ENCODE peak calls at places on chromosomes 12 and 14, in six cellular contexts. One of them, this sample, is unnamed.

GRCh38 chr12:39675263-39675662 is 55.7 kb upstream of the ABCD2 start:
- DNase-seq in mesendoderm: peak
- DNase-seq in mesenchymal stem cell: no peak
- DNase-seq in trophoblast cell: no peak
- DNase-seq in neuronal stem cell: no peak
- DNase-seq in H9: no peak
- DNase-seq in this sample: no peak

GRCh38 chr12:30996255-30996654 is 69.7 kb downstream of the TSPAN11 start:
- DNase-seq in mesendoderm: peak
- DNase-seq in mesenchymal stem cell: peak
- DNase-seq in trophoblast cell: peak
- DNase-seq in neuronal stem cell: no peak
- DNase-seq in H9: no peak
- DNase-seq in this sample: peak

GRCh38 chr12:80794506-80794905 is 77.8 kb downstream of the MYF5 start:
- DNase-seq in mesendoderm: no peak
- DNase-seq in mesenchymal stem cell: no peak
- DNase-seq in trophoblast cell: no peak
- DNase-seq in neuronal stem cell: peak
- DNase-seq in H9: no peak
- DNase-seq in this sample: no peak

GRCh38 chr12:113103756-113104450 is 31.7 kb downstream of the RASAL1 start:
- DNase-seq in mesendoderm: peak
- DNase-seq in mesenchymal stem cell: no peak
- DNase-seq in trophoblast cell: no peak
- DNase-seq in neuronal stem cell: no peak
- DNase-seq in H9: peak
- DNase-seq in this sample: no peak

GRCh38 chr12:13347241-13348043 is 150.9 kb downstream of the EMP1 start:
- DNase-seq in mesendoderm: no peak
- DNase-seq in mesenchymal stem cell: peak
- DNase-seq in trophoblast cell: no peak
- DNase-seq in neuronal stem cell: no peak
- DNase-seq in H9: no peak
- DNase-seq in this sample: peak

GRCh38 chr12:125083092-125083491 is 17.9 kb downstream of the AACS start:
- DNase-seq in mesendoderm: no peak
- DNase-seq in mesenchymal stem cell: no peak
- DNase-seq in trophoblast cell: no peak
- DNase-seq in neuronal stem cell: no peak
- DNase-seq in H9: no peak
- DNase-seq in this sample: no peak

GRCh38 chr14:56124296-56124695 is 6.1 kb downstream of the PELI2 start:
- DNase-seq in mesendoderm: no peak
- DNase-seq in mesenchymal stem cell: peak
- DNase-seq in trophoblast cell: no peak
- DNase-seq in neuronal stem cell: no peak
- DNase-seq in H9: no peak
- DNase-seq in this sample: peak

GRCh38 chr12:121637231-121637914 is 11.0 kb downstream of the ORAI1 start:
- DNase-seq in mesendoderm: no peak
- DNase-seq in mesenchymal stem cell: no peak
- DNase-seq in trophoblast cell: no peak
- DNase-seq in neuronal stem cell: no peak
- DNase-seq in H9: peak
- DNase-seq in this sample: no peak

GRCh38 chr14:53137559-53137958 is 15.6 kb downstream of the DDHD1 start:
- DNase-seq in mesendoderm: no peak
- DNase-seq in mesenchymal stem cell: no peak
- DNase-seq in trophoblast cell: no peak
- DNase-seq in neuronal stem cell: no peak
- DNase-seq in H9: no peak
- DNase-seq in this sample: no peak

GRCh38 chr14:49553106-49553505 is 33.1 kb downstream of the RPS29 start:
- DNase-seq in mesendoderm: no peak
- DNase-seq in mesenchymal stem cell: no peak
- DNase-seq in trophoblast cell: no peak
- DNase-seq in neuronal stem cell: no peak
- DNase-seq in H9: no peak
- DNase-seq in this sample: no peak

GRCh38 chr12:121786441-121786825 is 7.1 kb downstream of the RHOF start:
- DNase-seq in mesendoderm: peak
- DNase-seq in mesenchymal stem cell: peak
- DNase-seq in trophoblast cell: peak
- DNase-seq in neuronal stem cell: no peak
- DNase-seq in H9: no peak
- DNase-seq in this sample: peak

GRCh38 chr14:30559638-30560071 is 697 bp downstream of the G2E3 start:
- DNase-seq in mesendoderm: peak
- DNase-seq in mesenchymal stem cell: peak
- DNase-seq in trophoblast cell: no peak
- DNase-seq in neuronal stem cell: peak
- DNase-seq in H9: no peak
- DNase-seq in this sample: peak

DNA sequence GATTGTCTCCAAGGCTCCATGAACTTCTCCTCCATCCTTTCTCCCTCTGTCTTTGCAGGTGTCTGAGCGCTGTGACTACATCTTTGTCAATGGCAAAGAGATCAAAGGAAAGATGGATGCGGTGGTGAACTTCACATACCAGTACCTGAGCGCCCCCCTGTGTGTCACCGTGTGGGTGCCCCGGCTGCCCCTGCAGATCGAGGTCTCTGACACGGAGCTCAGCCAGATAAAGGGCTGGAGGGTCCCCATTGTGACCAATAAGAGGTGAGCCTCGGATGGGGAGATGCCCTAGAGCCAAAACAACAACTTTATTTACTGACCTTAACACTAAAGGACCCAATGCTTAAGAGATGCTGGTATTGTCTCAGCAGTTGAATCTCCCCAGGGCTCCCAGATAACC is 130.0 kb downstream of the SLC15A4 start:
- DNase-seq in mesendoderm: no peak
- DNase-seq in mesenchymal stem cell: no peak
- DNase-seq in trophoblast cell: no peak
- DNase-seq in neuronal stem cell: no peak
- DNase-seq in H9: no peak
- DNase-seq in this sample: no peak
- H3K18ac ChIP-seq in mesendoderm: no peak
- H3K18ac ChIP-seq in mesenchymal stem cell: no peak
- H3K18ac ChIP-seq in trophoblast cell: no peak
- H3K18ac ChIP-seq in neuronal stem cell: no peak
- H3K18ac ChIP-seq in H9: no peak
- H3K18ac ChIP-seq in this sample: no peak

GRCh38 chr12:4014858-4015224 is 141.6 kb upstream of the PARP11 start:
- DNase-seq in mesendoderm: no peak
- DNase-seq in mesenchymal stem cell: no peak
- DNase-seq in trophoblast cell: no peak
- DNase-seq in neuronal stem cell: no peak
- DNase-seq in H9: no peak
- DNase-seq in this sample: no peak
- H3K18ac ChIP-seq in mesendoderm: peak
- H3K18ac ChIP-seq in mesenchymal stem cell: no peak
- H3K18ac ChIP-seq in trophoblast cell: peak
- H3K18ac ChIP-seq in neuronal stem cell: no peak
- H3K18ac ChIP-seq in H9: no peak
- H3K18ac ChIP-seq in this sample: no peak

GRCh38 chr12:50662121-50662480 is 101.8 kb upstream of the ATF1 start:
- DNase-seq in mesendoderm: no peak
- DNase-seq in mesenchymal stem cell: no peak
- DNase-seq in trophoblast cell: no peak
- DNase-seq in neuronal stem cell: no peak
- DNase-seq in H9: no peak
- DNase-seq in this sample: no peak

GRCh38 chr12:50665170-50665569 is 98.7 kb upstream of the ATF1 start:
- DNase-seq in mesendoderm: no peak
- DNase-seq in mesenchymal stem cell: no peak
- DNase-seq in trophoblast cell: peak
- DNase-seq in neuronal stem cell: no peak
- DNase-seq in H9: no peak
- DNase-seq in this sample: no peak

GRCh38 chr12:50661300-50662120 is 102.4 kb upstream of the ATF1 start:
- DNase-seq in mesendoderm: no peak
- DNase-seq in mesenchymal stem cell: no peak
- DNase-seq in trophoblast cell: no peak
- DNase-seq in neuronal stem cell: no peak
- DNase-seq in H9: no peak
- DNase-seq in this sample: no peak

GRCh38 chr12:50666023-50666422 is 97.9 kb upstream of the ATF1 start:
- DNase-seq in mesendoderm: no peak
- DNase-seq in mesenchymal stem cell: no peak
- DNase-seq in trophoblast cell: no peak
- DNase-seq in neuronal stem cell: no peak
- DNase-seq in H9: no peak
- DNase-seq in this sample: no peak

GRCh38 chr12:50665609-50666008 is 98.3 kb upstream of the ATF1 start:
- DNase-seq in mesendoderm: no peak
- DNase-seq in mesenchymal stem cell: no peak
- DNase-seq in trophoblast cell: no peak
- DNase-seq in neuronal stem cell: no peak
- DNase-seq in H9: no peak
- DNase-seq in this sample: no peak
- H3K18ac ChIP-seq in mesendoderm: no peak
- H3K18ac ChIP-seq in mesenchymal stem cell: no peak
- H3K18ac ChIP-seq in trophoblast cell: no peak
- H3K18ac ChIP-seq in neuronal stem cell: no peak
- H3K18ac ChIP-seq in H9: no peak
- H3K18ac ChIP-seq in this sample: no peak

GRCh38 chr14:90569606-90570462 is 173.0 kb downstream of the CALM1 start:
- DNase-seq in mesendoderm: peak
- DNase-seq in mesenchymal stem cell: no peak
- DNase-seq in trophoblast cell: no peak
- DNase-seq in neuronal stem cell: no peak
- DNase-seq in H9: no peak
- DNase-seq in this sample: no peak
- H3K18ac ChIP-seq in mesendoderm: no peak
- H3K18ac ChIP-seq in mesenchymal stem cell: no peak
- H3K18ac ChIP-seq in trophoblast cell: no peak
- H3K18ac ChIP-seq in neuronal stem cell: peak
- H3K18ac ChIP-seq in H9: no peak
- H3K18ac ChIP-seq in this sample: no peak

DNA sequence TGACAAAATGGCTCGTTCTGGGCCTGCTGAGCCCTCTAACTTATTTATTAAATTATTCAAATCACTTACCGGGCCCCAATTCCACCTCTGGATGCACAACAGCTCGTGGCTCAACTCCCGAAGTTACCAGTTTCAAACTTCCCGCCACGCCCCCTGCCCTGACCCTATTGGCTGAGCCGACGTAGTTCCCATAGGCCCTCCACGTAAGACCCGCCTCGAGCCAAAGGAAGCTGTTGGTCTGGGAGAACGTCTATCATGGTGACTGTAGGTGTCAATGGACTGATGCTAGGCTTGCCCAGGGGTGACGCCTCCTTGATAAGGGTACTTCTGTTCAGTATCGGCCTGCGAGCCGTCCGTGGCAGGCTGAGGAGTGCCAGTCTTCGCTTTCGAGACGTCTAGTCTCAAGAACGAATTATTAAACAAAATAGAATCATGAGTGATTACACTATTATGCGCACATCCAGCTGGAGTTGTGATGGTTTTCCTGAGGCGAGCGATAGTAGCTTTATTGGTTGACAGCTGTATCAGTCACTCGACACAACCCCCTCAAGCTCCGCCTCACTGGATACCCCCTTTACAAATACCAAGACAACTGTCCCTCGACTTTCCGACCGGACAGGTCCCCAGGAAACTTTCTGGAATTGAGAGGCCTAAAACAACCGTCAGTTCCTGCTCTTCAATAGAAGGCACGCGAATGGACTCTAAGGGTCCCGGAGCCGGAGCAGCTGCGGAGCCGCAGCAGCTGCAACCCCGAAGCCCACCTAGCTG is at the start of gene CDCA3:
- DNase-seq in mesendoderm: peak
- DNase-seq in mesenchymal stem cell: peak
- DNase-seq in trophoblast cell: peak
- DNase-seq in neuronal stem cell: peak
- DNase-seq in H9: peak
- DNase-seq in this sample: peak
- H3K18ac ChIP-seq in mesendoderm: no peak
- H3K18ac ChIP-seq in mesenchymal stem cell: peak
- H3K18ac ChIP-seq in trophoblast cell: no peak
- H3K18ac ChIP-seq in neuronal stem cell: peak
- H3K18ac ChIP-seq in H9: peak
- H3K18ac ChIP-seq in this sample: peak

DNA sequence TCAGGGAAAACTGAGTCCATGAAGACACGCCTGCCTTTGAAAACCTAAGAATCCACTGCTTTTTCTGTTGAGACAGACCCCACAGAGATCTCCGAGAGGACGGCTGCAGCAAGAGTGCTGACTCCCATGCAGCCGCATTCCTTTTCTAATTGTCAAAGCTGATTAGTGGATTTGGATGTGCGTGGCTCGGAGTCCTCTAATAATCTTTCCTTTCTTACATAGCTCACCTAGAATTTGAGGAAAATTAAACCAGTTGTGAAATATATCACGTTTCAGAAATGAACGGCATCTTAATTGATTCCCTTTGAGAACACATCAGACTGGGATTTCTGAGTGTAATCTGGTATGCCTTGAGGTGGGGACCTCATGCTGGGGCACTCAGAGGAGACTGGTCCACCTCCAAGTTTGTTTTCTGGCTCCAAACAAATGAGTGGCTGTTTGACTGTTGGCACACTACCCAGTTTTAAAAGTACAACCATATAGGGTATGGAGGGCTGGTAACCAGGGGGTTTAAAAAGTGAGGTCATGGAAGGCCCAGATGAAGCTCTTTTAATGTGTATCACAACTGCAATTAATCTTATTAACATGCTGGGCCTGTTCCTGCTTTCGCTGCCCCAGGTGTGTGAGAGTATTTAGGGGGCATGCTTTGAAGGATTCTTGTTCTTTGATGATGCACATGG is 63.3 kb downstream of the RASSF3 start:
- DNase-seq in mesendoderm: peak
- DNase-seq in mesenchymal stem cell: peak
- DNase-seq in trophoblast cell: no peak
- DNase-seq in neuronal stem cell: peak
- DNase-seq in H9: no peak
- DNase-seq in this sample: peak
- H3K18ac ChIP-seq in mesendoderm: peak
- H3K18ac ChIP-seq in mesenchymal stem cell: peak
- H3K18ac ChIP-seq in trophoblast cell: no peak
- H3K18ac ChIP-seq in neuronal stem cell: no peak
- H3K18ac ChIP-seq in H9: no peak
- H3K18ac ChIP-seq in this sample: no peak

GRCh38 chr14:34874386-34875030 is 652 bp downstream of the BAZ1A start:
- DNase-seq in mesendoderm: peak
- DNase-seq in mesenchymal stem cell: peak
- DNase-seq in trophoblast cell: peak
- DNase-seq in neuronal stem cell: peak
- DNase-seq in H9: peak
- DNase-seq in this sample: peak
- H3K18ac ChIP-seq in mesendoderm: peak
- H3K18ac ChIP-seq in mesenchymal stem cell: peak
- H3K18ac ChIP-seq in trophoblast cell: peak
- H3K18ac ChIP-seq in neuronal stem cell: peak
- H3K18ac ChIP-seq in H9: peak
- H3K18ac ChIP-seq in this sample: no peak

GRCh38 chr14:22429546-22429945 is 159.5 kb downstream of the DAD1 start:
- DNase-seq in mesendoderm: no peak
- DNase-seq in mesenchymal stem cell: no peak
- DNase-seq in trophoblast cell: no peak
- DNase-seq in neuronal stem cell: no peak
- DNase-seq in H9: no peak
- DNase-seq in this sample: no peak
- H3K18ac ChIP-seq in mesendoderm: no peak
- H3K18ac ChIP-seq in mesenchymal stem cell: peak
- H3K18ac ChIP-seq in trophoblast cell: no peak
- H3K18ac ChIP-seq in neuronal stem cell: no peak
- H3K18ac ChIP-seq in H9: no peak
- H3K18ac ChIP-seq in this sample: no peak

This sample was measured in IMR-90.